ENCODE peak calls at places on chromosomes 16 and 17, in seven cellular contexts. One of them, this sample, is unnamed.

GRCh38 chr17:66957951-66958579 is 6.4 kb upstream of the CACNG4 start:
- DNase-seq in tibial nerve: no peak
- DNase-seq in foreskin fibroblast: peak; percentile 43
- DNase-seq in H1: no peak
- DNase-seq in HFFc6: no peak
- DNase-seq in cardiac muscle cell: no peak
- DNase-seq in mesothelial cell of epicardium: no peak
- DNase-seq in this sample: no peak

GRCh38 chr17:29722411-29723198 is 99.9 kb upstream of the CORO6 start:
- DNase-seq in tibial nerve: peak; percentile 67
- DNase-seq in foreskin fibroblast: peak; percentile 81
- DNase-seq in HFFc6: no peak
- DNase-seq in cardiac muscle cell: peak; percentile 79
- DNase-seq in mesothelial cell of epicardium: no peak
- DNase-seq in H1: no peak
- DNase-seq in this sample: no peak

GRCh38 chr16:35306915-35307314 is 1847.5 kb downstream of the TP53TG3F start:
- DNase-seq in cardiac muscle cell: no peak
- DNase-seq in HFFc6: no peak
- DNase-seq in H1: no peak
- DNase-seq in foreskin fibroblast: no peak
- DNase-seq in tibial nerve: no peak
- DNase-seq in mesothelial cell of epicardium: no peak
- DNase-seq in this sample: no peak

GRCh38 chr16:88472042-88472441 is 19.0 kb downstream of the ZFPM1 start:
- DNase-seq in mesothelial cell of epicardium: no peak
- DNase-seq in H1: no peak
- DNase-seq in tibial nerve: no peak
- DNase-seq in cardiac muscle cell: no peak
- DNase-seq in HFFc6: no peak
- DNase-seq in foreskin fibroblast: no peak
- DNase-seq in this sample: no peak

GRCh38 chr16:89024546-89024945 is 47.5 kb upstream of the CBFA2T3 start:
- DNase-seq in H1: no peak
- DNase-seq in cardiac muscle cell: no peak
- DNase-seq in mesothelial cell of epicardium: no peak
- DNase-seq in HFFc6: no peak
- DNase-seq in foreskin fibroblast: no peak
- DNase-seq in tibial nerve: no peak
- DNase-seq in this sample: no peak

GRCh38 chr16:51003850-51004566 is 147.1 kb downstream of the SALL1 start:
- DNase-seq in mesothelial cell of epicardium: no peak
- DNase-seq in H1: no peak
- DNase-seq in HFFc6: no peak
- DNase-seq in foreskin fibroblast: no peak
- DNase-seq in tibial nerve: no peak
- DNase-seq in cardiac muscle cell: no peak
- DNase-seq in this sample: no peak

GRCh38 chr17:71632328-71632727 is 488.5 kb upstream of the SOX9 start:
- DNase-seq in HFFc6: peak; percentile 43
- DNase-seq in tibial nerve: no peak
- DNase-seq in cardiac muscle cell: no peak
- DNase-seq in foreskin fibroblast: peak; percentile 69
- DNase-seq in H1: no peak
- DNase-seq in mesothelial cell of epicardium: no peak
- DNase-seq in this sample: no peak

GRCh38 chr17:65514541-65514940 is 46.9 kb downstream of the AXIN2 start:
- DNase-seq in mesothelial cell of epicardium: no peak
- DNase-seq in cardiac muscle cell: no peak
- DNase-seq in foreskin fibroblast: peak; percentile 69
- DNase-seq in H1: no peak
- DNase-seq in tibial nerve: no peak
- DNase-seq in HFFc6: peak; percentile 28
- DNase-seq in this sample: no peak

GRCh38 chr16:30186782-30187555 is 3.6 kb downstream of the CORO1A start:
- DNase-seq in tibial nerve: peak; percentile 70
- DNase-seq in H1: peak; percentile 94
- DNase-seq in HFFc6: peak; percentile 11
- DNase-seq in cardiac muscle cell: peak; percentile 76
- DNase-seq in mesothelial cell of epicardium: peak; percentile 71
- DNase-seq in foreskin fibroblast: peak; percentile 57
- DNase-seq in this sample: peak; percentile 74

GRCh38 chr17:46876353-46876887 is 25.0 kb downstream of the WNT9B start:
- DNase-seq in foreskin fibroblast: no peak
- DNase-seq in mesothelial cell of epicardium: no peak
- DNase-seq in HFFc6: no peak
- DNase-seq in tibial nerve: no peak
- DNase-seq in H1: peak; percentile 74
- DNase-seq in cardiac muscle cell: no peak
- DNase-seq in this sample: no peak

GRCh38 chr17:64056269-64057005 is 36.0 kb upstream of the ICAM2 start:
- DNase-seq in cardiac muscle cell: no peak
- DNase-seq in mesothelial cell of epicardium: no peak
- DNase-seq in foreskin fibroblast: no peak
- DNase-seq in H1: peak; percentile 54
- DNase-seq in HFFc6: no peak
- DNase-seq in tibial nerve: no peak
- DNase-seq in this sample: no peak

GRCh38 chr16:66844342-66845079 is at the start of gene CA7:
- DNase-seq in mesothelial cell of epicardium: no peak
- DNase-seq in H1: peak; percentile 79
- DNase-seq in HFFc6: no peak
- DNase-seq in tibial nerve: no peak
- DNase-seq in foreskin fibroblast: peak; percentile 21
- DNase-seq in cardiac muscle cell: peak; percentile 23
- DNase-seq in this sample: no peak

GRCh38 chr16:63684702-63685101 is 1437.2 kb downstream of the CDH11 start:
- DNase-seq in H1: no peak
- DNase-seq in foreskin fibroblast: no peak
- DNase-seq in HFFc6: no peak
- DNase-seq in mesothelial cell of epicardium: no peak
- DNase-seq in tibial nerve: no peak
- DNase-seq in cardiac muscle cell: peak; percentile 13
- DNase-seq in this sample: no peak

GRCh38 chr17:38511126-38512108 is 83.2 kb downstream of the ARHGAP23 start:
- DNase-seq in foreskin fibroblast: peak; percentile 84
- DNase-seq in HFFc6: peak; percentile 66
- DNase-seq in tibial nerve: no peak
- DNase-seq in mesothelial cell of epicardium: no peak
- DNase-seq in cardiac muscle cell: no peak
- DNase-seq in H1: no peak
- DNase-seq in this sample: no peak

GRCh38 chr17:38509772-38510423 is 81.6 kb downstream of the ARHGAP23 start:
- DNase-seq in tibial nerve: no peak
- DNase-seq in H1: no peak
- DNase-seq in foreskin fibroblast: peak; percentile 49
- DNase-seq in mesothelial cell of epicardium: no peak
- DNase-seq in cardiac muscle cell: no peak
- DNase-seq in HFFc6: no peak
- DNase-seq in this sample: no peak

GRCh38 chr17:38512473-38513058 is 84.3 kb downstream of the ARHGAP23 start:
- DNase-seq in HFFc6: no peak
- DNase-seq in tibial nerve: no peak
- DNase-seq in foreskin fibroblast: peak; percentile 21
- DNase-seq in cardiac muscle cell: no peak
- DNase-seq in H1: no peak
- DNase-seq in mesothelial cell of epicardium: no peak
- DNase-seq in this sample: no peak

GRCh38 chr17:38509008-38509771 is 80.9 kb downstream of the ARHGAP23 start:
- DNase-seq in foreskin fibroblast: peak; percentile 93
- DNase-seq in tibial nerve: peak; percentile 77
- DNase-seq in cardiac muscle cell: peak; percentile 88
- DNase-seq in HFFc6: peak; percentile 87
- DNase-seq in mesothelial cell of epicardium: peak; percentile 91
- DNase-seq in H1: peak; percentile 96
- DNase-seq in this sample: peak; percentile 54

DNA sequence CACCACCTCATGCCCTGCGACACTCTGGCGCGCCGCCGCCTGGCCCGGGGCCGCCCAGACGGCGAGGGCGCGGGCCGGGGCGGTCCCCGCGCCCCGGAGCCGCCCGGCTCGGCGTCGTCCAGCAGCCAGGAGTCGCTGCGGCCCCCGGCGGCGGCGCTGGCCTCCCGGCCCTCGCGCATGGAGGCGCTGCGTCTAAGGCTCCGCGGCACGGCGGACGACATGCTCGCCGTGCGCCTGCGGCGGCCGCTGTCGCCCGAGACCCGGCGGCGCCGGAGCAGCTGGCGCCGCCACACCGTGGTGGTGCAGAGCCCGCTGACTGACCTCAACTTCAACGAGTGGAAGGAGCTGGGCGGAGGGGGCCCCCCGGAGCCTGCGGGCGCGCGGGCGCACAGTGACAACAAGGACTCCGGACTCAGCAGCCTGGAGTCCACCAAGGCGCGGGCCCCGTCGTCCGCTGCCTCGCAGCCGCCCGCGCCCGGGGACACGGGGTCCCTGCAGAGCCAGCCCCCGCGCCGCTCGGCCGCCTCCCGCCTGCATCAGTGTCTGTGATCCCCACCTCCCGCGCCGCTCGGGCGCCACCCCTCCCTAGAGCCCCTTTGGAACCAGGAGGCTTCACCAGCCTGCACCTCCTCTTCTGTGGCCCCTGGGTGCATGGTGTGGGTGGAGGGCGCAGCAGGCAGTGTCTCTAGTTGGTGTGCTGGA is 82.3 kb downstream of the ARHGAP23 start:
- DNase-seq in HFFc6: peak; percentile 28
- DNase-seq in cardiac muscle cell: peak; percentile 81
- DNase-seq in mesothelial cell of epicardium: peak; percentile 63
- DNase-seq in foreskin fibroblast: peak; percentile 70
- DNase-seq in H1: peak; percentile 82
- DNase-seq in tibial nerve: no peak
- DNase-seq in this sample: no peak
- TF ChIP-seq CTCF in HFFc6: no peak
- TF ChIP-seq CTCF in cardiac muscle cell: no peak
- TF ChIP-seq CTCF in mesothelial cell of epicardium: no peak
- TF ChIP-seq CTCF in foreskin fibroblast: no peak
- TF ChIP-seq CTCF in H1: peak; percentile 33
- TF ChIP-seq CTCF in tibial nerve: peak; percentile 12
- TF ChIP-seq CTCF in this sample: no peak

GRCh38 chr17:76451480-76451879 is 1.5 kb downstream of the UBE2O start:
- DNase-seq in H1: no peak
- DNase-seq in HFFc6: no peak
- DNase-seq in mesothelial cell of epicardium: no peak
- DNase-seq in foreskin fibroblast: no peak
- DNase-seq in tibial nerve: no peak
- DNase-seq in cardiac muscle cell: no peak
- DNase-seq in this sample: no peak

GRCh38 chr17:76452646-76453430 is at the start of gene UBE2O:
- DNase-seq in tibial nerve: peak; percentile 64
- DNase-seq in H1: peak; percentile 98
- DNase-seq in cardiac muscle cell: peak; percentile 93
- DNase-seq in foreskin fibroblast: peak; percentile 96
- DNase-seq in HFFc6: peak; percentile 83
- DNase-seq in mesothelial cell of epicardium: peak; percentile 94
- DNase-seq in this sample: peak; percentile 95

GRCh38 chr17:76449126-76449525 is 3.8 kb downstream of the UBE2O start:
- DNase-seq in cardiac muscle cell: no peak
- DNase-seq in tibial nerve: no peak
- DNase-seq in mesothelial cell of epicardium: no peak
- DNase-seq in foreskin fibroblast: no peak
- DNase-seq in H1: no peak
- DNase-seq in HFFc6: no peak
- DNase-seq in this sample: no peak

GRCh38 chr17:76452102-76452645 is 778 bp downstream of the UBE2O start:
- DNase-seq in HFFc6: no peak
- DNase-seq in foreskin fibroblast: no peak
- DNase-seq in H1: no peak
- DNase-seq in tibial nerve: no peak
- DNase-seq in mesothelial cell of epicardium: peak; percentile 52
- DNase-seq in cardiac muscle cell: no peak
- DNase-seq in this sample: no peak

GRCh38 chr17:76453431-76453743 is 435 bp upstream of the UBE2O start:
- DNase-seq in tibial nerve: no peak
- DNase-seq in H1: no peak
- DNase-seq in foreskin fibroblast: no peak
- DNase-seq in cardiac muscle cell: no peak
- DNase-seq in mesothelial cell of epicardium: no peak
- DNase-seq in HFFc6: no peak
- DNase-seq in this sample: no peak
- TF ChIP-seq CTCF in tibial nerve: no peak
- TF ChIP-seq CTCF in H1: no peak
- TF ChIP-seq CTCF in foreskin fibroblast: no peak
- TF ChIP-seq CTCF in cardiac muscle cell: no peak
- TF ChIP-seq CTCF in mesothelial cell of epicardium: no peak
- TF ChIP-seq CTCF in HFFc6: peak; percentile 50
- TF ChIP-seq CTCF in this sample: no peak

GRCh38 chr17:34024303-34025178 is 230.5 kb upstream of the CCL2 start:
- DNase-seq in HFFc6: no peak
- DNase-seq in mesothelial cell of epicardium: no peak
- DNase-seq in foreskin fibroblast: no peak
- DNase-seq in tibial nerve: no peak
- DNase-seq in H1: no peak
- DNase-seq in cardiac muscle cell: no peak
- DNase-seq in this sample: no peak

GRCh38 chr17:34025179-34025551 is 229.9 kb upstream of the CCL2 start:
- DNase-seq in HFFc6: no peak
- DNase-seq in mesothelial cell of epicardium: no peak
- DNase-seq in H1: no peak
- DNase-seq in cardiac muscle cell: no peak
- DNase-seq in tibial nerve: no peak
- DNase-seq in foreskin fibroblast: no peak
- DNase-seq in this sample: no peak
- TF ChIP-seq CTCF in HFFc6: no peak
- TF ChIP-seq CTCF in mesothelial cell of epicardium: no peak
- TF ChIP-seq CTCF in H1: no peak
- TF ChIP-seq CTCF in cardiac muscle cell: no peak
- TF ChIP-seq CTCF in tibial nerve: no peak
- TF ChIP-seq CTCF in foreskin fibroblast: no peak
- TF ChIP-seq CTCF in this sample: no peak

GRCh38 chr16:1884155-1884760 is 12.3 kb upstream of the MEIOB start:
- DNase-seq in cardiac muscle cell: no peak
- DNase-seq in HFFc6: no peak
- DNase-seq in H1: no peak
- DNase-seq in mesothelial cell of epicardium: no peak
- DNase-seq in foreskin fibroblast: peak; percentile 43
- DNase-seq in tibial nerve: no peak
- DNase-seq in this sample: no peak
- TF ChIP-seq CTCF in cardiac muscle cell: peak; percentile 17
- TF ChIP-seq CTCF in HFFc6: peak; percentile 52
- TF ChIP-seq CTCF in H1: peak; percentile 37
- TF ChIP-seq CTCF in mesothelial cell of epicardium: peak; percentile 40
- TF ChIP-seq CTCF in foreskin fibroblast: peak; percentile 5
- TF ChIP-seq CTCF in tibial nerve: no peak
- TF ChIP-seq CTCF in this sample: no peak